ENCODE peak calls at places on chromosomes 3 and 15, in five cellular contexts. Z is esophagus muscularis mucosa, E is progenitor cell of endocrine pancreas, A is GM13977, S is dorsolateral prefrontal cortex. Y is an unnamed sample.

GRCh38 chr15:37581866-37582532 is 352.4 kb upstream of the TMCO5A start:
- DNase-seq in Z (no peak), E (no peak), A (no peak), S (no peak), Y (no peak)

GRCh38 chr3:36907911-36908646 is 36.8 kb downstream of the TRANK1 start:
- DNase-seq in Z (no peak), E (no peak), A (no peak), S (no peak), Y (no peak)

GRCh38 chr15:78104119-78104479 is 11.7 kb downstream of the SH2D7 start:
- DNase-seq in Z (no peak), E (no peak), A (no peak), S (no peak), Y (no peak)

GRCh38 chr3:117526485-117527079 is 817.0 kb downstream of the TUSC7 start:
- DNase-seq in Z (no peak), E (no peak), A (peak), S (no peak), Y (peak)

GRCh38 chr3:133376805-133377204 is 23.1 kb upstream of the BFSP2 start:
- DNase-seq in Z (no peak), E (no peak), A (no peak), S (no peak), Y (no peak)

GRCh38 chr15:90553248-90553745 is 23.6 kb downstream of the CRTC3 start:
- DNase-seq in Z (no peak), E (no peak), A (no peak), S (no peak), Y (no peak)

GRCh38 chr3:168102735-168103410 is 7.1 kb upstream of the GOLIM4 start:
- DNase-seq in Z (no peak), E (no peak), A (no peak), S (no peak), Y (no peak)

GRCh38 chr3:89340431-89340830 is 233.0 kb downstream of the EPHA3 start:
- DNase-seq in Z (no peak), E (no peak), A (no peak), S (no peak), Y (no peak)

GRCh38 chr15:64982472-64982871 is 7.2 kb downstream of the SPG21 start:
- DNase-seq in Z (no peak), E (no peak), A (no peak), S (no peak), Y (no peak)

GRCh38 chr3:195896361-195897080 is 11.8 kb downstream of the TNK2 start:
- DNase-seq in Z (no peak), E (no peak), A (no peak), S (peak), Y (no peak)

GRCh38 chr3:53114412-53115074 is 15.7 kb downstream of the RFT1 start:
- DNase-seq in Z (no peak), E (no peak), A (no peak), S (no peak), Y (no peak)

GRCh38 chr3:105614288-105615030 is 247.8 kb downstream of the ALCAM start:
- DNase-seq in Z (no peak), E (no peak), A (no peak), S (no peak), Y (no peak)

GRCh38 chr3:147007736-147008245 is 398.6 kb downstream of the ZIC4 start:
- DNase-seq in Z (no peak), E (no peak), A (no peak), S (no peak), Y (no peak)

GRCh38 chr15:74396445-74397238 is 29.2 kb upstream of the CYP11A1 start:
- DNase-seq in Z (no peak), E (no peak), A (peak), S (no peak), Y (no peak)

GRCh38 chr15:76235186-76235826 is 76.0 kb downstream of the ETFA start:
- DNase-seq in Z (no peak), E (no peak), A (no peak), S (no peak), Y (no peak)

GRCh38 chr3:161510510-161511260 is 14.1 kb downstream of the OTOL1 start:
- DNase-seq in Z (no peak), E (no peak), A (no peak), S (no peak), Y (no peak)

GRCh38 chr3:149468504-149469212 is 5.8 kb upstream of the TM4SF4 start:
- DNase-seq in Z (no peak), E (no peak), A (peak), S (no peak), Y (no peak)

GRCh38 chr3:135237371-135237770 is 442.3 kb downstream of the EPHB1 start:
- DNase-seq in Z (no peak), E (no peak), A (no peak), S (no peak), Y (no peak)

GRCh38 chr3:127002195-127003174 is 19.6 kb downstream of the PLXNA1 start:
- DNase-seq in Z (peak), E (peak), A (no peak), S (peak), Y (no peak)

GRCh38 chr3:36937492-36937891 is 7.4 kb downstream of the TRANK1 start:
- DNase-seq in Z (no peak), E (no peak), A (no peak), S (no peak), Y (no peak)

GRCh38 chr3:143348486-143349327 is 229.1 kb downstream of the CHST2 start:
- DNase-seq in Z (no peak), E (no peak), A (no peak), S (no peak), Y (no peak)

GRCh38 chr3:68878322-68878721 is 54.0 kb downstream of the TAFA4 start:
- DNase-seq in Z (no peak), E (no peak), A (no peak), S (no peak), Y (no peak)

GRCh38 chr15:95669146-95669922 is 661.2 kb upstream of the NR2F2 start:
- DNase-seq in Z (no peak), E (no peak), A (peak), S (no peak), Y (no peak)

GRCh38 chr3:132911741-132912415 is 126.3 kb upstream of the TMEM108 start:
- DNase-seq in Z (no peak), E (no peak), A (no peak), S (no peak), Y (no peak)

GRCh38 chr15:56042982-56043980 is 49.9 kb upstream of the NEDD4 start:
- DNase-seq in Z (no peak), E (no peak), A (no peak), S (no peak), Y (no peak)

GRCh38 chr3:183108002-183108449 is 8.7 kb upstream of the MCCC1 start:
- DNase-seq in Z (no peak), E (no peak), A (no peak), S (no peak), Y (no peak)

GRCh38 chr3:15795563-15796308 is 2.0 kb downstream of the ANKRD28 start:
- DNase-seq in Z (no peak), E (no peak), A (no peak), S (no peak), Y (no peak)

GRCh38 chr15:36363335-36363734 is 216.1 kb upstream of the CDIN1 start:
- DNase-seq in Z (no peak), E (no peak), A (no peak), S (no peak), Y (no peak)

GRCh38 chr15:42036112-42036905 is 15.5 kb upstream of the PLA2G4E start:
- DNase-seq in Z (no peak), E (no peak), A (no peak), S (no peak), Y (no peak)

GRCh38 chr15:77606142-77607034 is 26.3 kb downstream of the LINGO1 start:
- DNase-seq in Z (no peak), E (no peak), A (no peak), S (no peak), Y (no peak)

GRCh38 chr3:188037116-188037718 is 116.7 kb upstream of the LPP start:
- DNase-seq in Z (no peak), E (no peak), A (no peak), S (no peak), Y (no peak)

GRCh38 chr3:127207727-127208482 is 15.0 kb downstream of the PRR23E start:
- DNase-seq in Z (peak), E (no peak), A (no peak), S (no peak), Y (no peak)

GRCh38 chr3:52774901-52775864 is 2.2 kb upstream of the ITIH1 start:
- DNase-seq in Z (peak), E (no peak), A (no peak), S (no peak), Y (no peak)

GRCh38 chr3:14203521-14204079 is 25.0 kb downstream of the LSM3 start:
- DNase-seq in Z (no peak), E (peak), A (peak), S (peak), Y (no peak)

GRCh38 chr3:23264413-23264812 is 61.3 kb downstream of the UBE2E2 start:
- DNase-seq in Z (no peak), E (no peak), A (no peak), S (no peak), Y (no peak)

GRCh38 chr3:33385423-33385822 is 54.8 kb downstream of the UBP1 start:
- DNase-seq in Z (no peak), E (no peak), A (no peak), S (no peak), Y (no peak)

GRCh38 chr3:148857321-148857720 is 7.8 kb upstream of the CPA3 start:
- DNase-seq in Z (no peak), E (no peak), A (no peak), S (peak), Y (no peak)

GRCh38 chr3:172751188-172751571 is 654 bp downstream of the ECT2 start:
- DNase-seq in Z (no peak), E (no peak), A (no peak), S (peak), Y (no peak)

GRCh38 chr15:58331562-58331902 is 100.3 kb upstream of the LIPC start:
- DNase-seq in Z (no peak), E (no peak), A (no peak), S (no peak), Y (no peak)

GRCh38 chr15:69723404-69724097 is 270.9 kb downstream of the RPLP1 start:
- DNase-seq in Z (no peak), E (no peak), A (no peak), S (peak), Y (no peak)
- TF ChIP-seq CTCF in Z (no peak), E (peak), A (no peak), S (no peak), Y (no peak)

GRCh38 chr15:85411992-85412538 is 31.7 kb downstream of the AKAP13 start:
- DNase-seq in Z (no peak), E (no peak), A (no peak), S (no peak), Y (no peak)

GRCh38 chr15:85414037-85414436 is 33.6 kb downstream of the AKAP13 start:
- DNase-seq in Z (no peak), E (no peak), A (no peak), S (no peak), Y (no peak)

GRCh38 chr15:85414495-85414894 is 34.1 kb downstream of the AKAP13 start:
- DNase-seq in Z (no peak), E (no peak), A (peak), S (no peak), Y (no peak)

GRCh38 chr15:85414991-85415390 is 34.6 kb downstream of the AKAP13 start:
- DNase-seq in Z (no peak), E (no peak), A (no peak), S (no peak), Y (no peak)

GRCh38 chr15:85412956-85413854 is 32.8 kb downstream of the AKAP13 start:
- DNase-seq in Z (no peak), E (no peak), A (peak), S (no peak), Y (no peak)
- TF ChIP-seq CTCF in Z (peak), E (no peak), A (peak), S (no peak), Y (no peak)

DNA sequence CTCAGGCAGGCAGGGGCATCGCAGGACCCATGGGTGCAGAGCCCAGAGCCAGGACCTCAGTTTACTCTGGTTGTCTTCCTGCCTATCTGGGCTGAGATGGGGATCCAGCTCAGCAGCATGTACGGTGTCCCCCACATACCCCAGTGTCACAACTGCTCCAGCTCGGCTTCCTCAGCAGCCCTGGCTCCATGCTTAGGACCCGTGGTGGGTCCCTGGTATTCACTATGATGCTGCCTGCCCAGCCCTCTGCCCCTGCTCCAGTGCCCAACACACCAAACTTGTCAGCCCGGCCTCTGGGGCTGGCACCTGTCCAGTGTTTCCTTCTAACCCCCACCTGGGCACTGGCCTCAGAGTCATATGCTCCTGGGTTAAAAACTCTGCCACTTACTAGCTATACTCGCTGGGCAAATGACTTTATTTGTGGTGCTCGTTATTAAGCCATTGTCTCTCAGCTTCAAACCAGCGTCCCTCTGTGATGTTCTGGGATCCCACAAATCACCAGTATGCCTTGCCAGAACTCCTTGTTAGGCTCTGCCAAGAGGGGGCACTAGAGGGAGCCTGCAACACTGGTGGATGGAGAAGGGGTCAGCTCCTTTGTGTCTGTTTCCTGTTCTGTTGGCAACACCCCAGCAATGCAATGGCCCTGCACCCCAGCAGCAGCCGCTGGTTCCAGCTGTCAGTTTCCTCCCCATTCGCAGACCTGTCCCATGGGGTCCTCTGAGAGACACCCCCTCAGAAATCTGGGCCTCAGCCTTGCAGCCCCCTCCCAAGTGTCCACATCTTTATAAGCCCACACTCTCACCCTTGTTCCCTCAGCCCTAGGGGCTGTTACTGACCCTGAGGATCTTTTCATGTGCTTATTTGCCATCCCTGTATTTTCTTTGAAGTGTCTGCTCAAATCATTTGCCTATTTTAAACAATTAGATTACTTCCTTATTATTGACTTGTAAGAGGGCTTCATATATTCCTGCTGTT is 24.1 kb upstream of the MRPS22 start:
- DNase-seq in Z (no peak), E (no peak), A (no peak), S (no peak), Y (no peak)
- TF ChIP-seq CTCF in Z (no peak), E (peak), A (peak), S (no peak), Y (no peak)

GRCh38 chr3:64685331-64685799 is 2.4 kb downstream of the ADAMTS9 start:
- DNase-seq in Z (no peak), E (no peak), A (no peak), S (no peak), Y (no peak)

GRCh38 chr3:64687381-64687780 is 419 bp downstream of the ADAMTS9 start:
- DNase-seq in Z (no peak), E (no peak), A (no peak), S (no peak), Y (no peak)

GRCh38 chr3:64684715-64685261 is 3.0 kb downstream of the ADAMTS9 start:
- DNase-seq in Z (no peak), E (peak), A (no peak), S (no peak), Y (no peak)

GRCh38 chr3:64686446-64686908 is 1.3 kb downstream of the ADAMTS9 start:
- DNase-seq in Z (no peak), E (peak), A (peak), S (no peak), Y (no peak)

DNA sequence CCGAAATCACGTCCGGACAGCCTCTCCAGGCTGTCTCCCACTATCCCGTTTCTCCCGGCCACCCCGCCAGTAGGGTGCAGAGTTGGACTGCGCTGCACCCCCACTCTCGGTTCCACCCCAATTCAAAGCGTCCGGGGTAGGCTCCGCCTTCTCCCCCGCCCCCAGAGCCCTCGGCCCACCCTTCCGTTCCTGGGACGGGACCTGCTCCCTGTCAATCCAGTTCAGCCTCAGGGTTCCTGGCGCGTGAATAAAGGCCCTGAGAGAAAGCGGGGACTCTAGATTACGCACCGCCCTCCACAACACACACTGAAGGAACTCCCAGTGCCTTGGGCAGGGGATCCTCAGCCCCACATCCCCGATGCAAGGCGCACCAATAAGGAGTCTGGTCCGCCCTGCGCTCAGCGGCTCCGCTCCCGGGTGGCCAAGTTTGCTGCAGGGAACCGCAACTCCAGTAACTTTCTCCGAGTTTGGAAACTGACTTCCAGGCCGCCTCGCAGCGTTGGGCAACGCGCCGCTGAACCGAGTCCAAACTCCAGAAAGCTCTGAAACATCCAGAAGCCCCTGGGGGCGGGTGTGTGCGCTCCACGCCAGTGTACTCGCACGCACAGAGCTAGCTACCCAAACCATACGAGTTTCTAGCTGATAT is 1.9 kb downstream of the ADAMTS9 start:
- DNase-seq in Z (peak), E (peak), A (no peak), S (peak), Y (peak)
- TF ChIP-seq CTCF in Z (peak), E (peak), A (no peak), S (peak), Y (no peak)

Y was measured in omental fat pad.